ENCODE peak calls at places on chromosomes 3 and 15, in seven cellular contexts. N, C, X, Z, E, K and J are unnamed samples.
A peak's percentile ranks its signal among the peaks of the same experiment; 100 is the strongest.

GRCh38 chr3:105518806-105519418 is 152.2 kb downstream of the ALCAM start:
- DNase-seq in N (no peak), C (peak; percentile 50), X (no peak), Z (peak; percentile 36), E (no peak), K (peak; percentile 81), J (peak; percentile 80)

GRCh38 chr3:8095724-8096123 is 405.9 kb upstream of the LMCD1 start:
- DNase-seq in N (no peak), C (no peak), X (no peak), Z (no peak), E (no peak), K (no peak), J (no peak)

GRCh38 chr3:191378142-191378541 is 47.8 kb upstream of the UTS2B start:
- DNase-seq in N (no peak), C (no peak), X (no peak), Z (no peak), E (no peak), K (no peak), J (no peak)

GRCh38 chr3:27976933-27977332 is 254.8 kb upstream of the EOMES start:
- DNase-seq in N (no peak), C (peak; percentile 91), X (no peak), Z (no peak), E (no peak), K (peak; percentile 35), J (peak; percentile 14)

GRCh38 chr3:109731639-109732473 is 394.5 kb upstream of the DPPA4 start:
- DNase-seq in N (no peak), C (peak; percentile 39), X (no peak), Z (peak; percentile 40), E (peak; percentile 57), K (peak; percentile 87), J (peak; percentile 56)

GRCh38 chr3:100002599-100003350 is 111.5 kb downstream of the FILIP1L start:
- DNase-seq in N (no peak), C (peak; percentile 56), X (no peak), Z (no peak), E (no peak), K (peak; percentile 86), J (no peak)

GRCh38 chr3:191236635-191237034 is 37.6 kb downstream of the OSTN start:
- DNase-seq in N (no peak), C (no peak), X (no peak), Z (no peak), E (no peak), K (peak; percentile 36), J (no peak)

GRCh38 chr3:194132465-194133358 is 3.2 kb upstream of the HES1 start:
- DNase-seq in N (no peak), C (no peak), X (no peak), Z (peak; percentile 35), E (no peak), K (no peak), J (no peak)

GRCh38 chr15:65365229-65365628 is 12.6 kb downstream of the IGDCC3 start:
- DNase-seq in N (peak; percentile 32), C (no peak), X (no peak), Z (no peak), E (no peak), K (peak; percentile 27), J (no peak)

GRCh38 chr3:16338124-16338523 is 73.1 kb downstream of the OXNAD1 start:
- DNase-seq in N (no peak), C (peak; percentile 74), X (no peak), Z (no peak), E (no peak), K (peak; percentile 30), J (peak; percentile 71)

GRCh38 chr3:87367752-87368151 is 91.4 kb upstream of the POU1F1 start:
- DNase-seq in N (no peak), C (no peak), X (no peak), Z (no peak), E (no peak), K (no peak), J (no peak)

GRCh38 chr15:64842099-64842940 is 605 bp downstream of the PLEKHO2 start:
- DNase-seq in N (no peak), C (peak; percentile 25), X (peak; percentile 50), Z (no peak), E (peak; percentile 65), K (peak; percentile 39), J (peak; percentile 42)

GRCh38 chr3:139134678-139135372 is 90.1 kb upstream of the PRR23C start:
- DNase-seq in N (no peak), C (peak; percentile 56), X (no peak), Z (no peak), E (no peak), K (no peak), J (no peak)

GRCh38 chr3:38649500-38650247 is at the start of gene SCN5A:
- DNase-seq in N (peak; percentile 80), C (no peak), X (peak; percentile 88), Z (no peak), E (peak; percentile 51), K (no peak), J (peak; percentile 31)

GRCh38 chr3:52295809-52296208 is 8.2 kb downstream of the GLYCTK start:
- DNase-seq in N (no peak), C (no peak), X (peak; percentile 5), Z (no peak), E (no peak), K (no peak), J (no peak)

GRCh38 chr3:149471991-149472390 is 2.5 kb upstream of the TM4SF4 start:
- DNase-seq in N (no peak), C (no peak), X (no peak), Z (no peak), E (no peak), K (peak; percentile 18), J (no peak)

GRCh38 chr3:22360977-22361376 is 610.0 kb upstream of the ZNF385D start:
- DNase-seq in N (no peak), C (no peak), X (no peak), Z (no peak), E (no peak), K (peak; percentile 72), J (no peak)

GRCh38 chr3:156681003-156681402 is 6.6 kb downstream of the TIPARP start:
- DNase-seq in N (no peak), C (peak; percentile 77), X (no peak), Z (peak; percentile 43), E (no peak), K (peak; percentile 97), J (peak; percentile 77)

GRCh38 chr3:78258798-78259197 is 1218.9 kb downstream of the ROBO2 start:
- DNase-seq in N (no peak), C (no peak), X (no peak), Z (no peak), E (no peak), K (peak; percentile 85), J (no peak)

GRCh38 chr15:74616020-74616939 is 644 bp downstream of the CLK3 start:
- DNase-seq in N (peak; percentile 93), C (peak; percentile 94), X (peak; percentile 87), Z (no peak), E (peak; percentile 87), K (peak; percentile 69), J (peak; percentile 69)

GRCh38 chr15:70761046-70761445 is 2.3 kb downstream of the UACA start:
- DNase-seq in N (no peak), C (no peak), X (no peak), Z (no peak), E (no peak), K (peak; percentile 59), J (no peak)
- H3K4me3 ChIP-seq in N (no peak overlapping the region), C (no peak overlapping the region), X (no peak overlapping the region), Z (no peak overlapping the region), E (no peak overlapping the region), K (peak overlapping the region; percentile 92), J (no peak overlapping the region)

GRCh38 chr3:122019493-122019892 is 2.6 kb downstream of the ILDR1 start:
- DNase-seq in N (no peak), C (no peak), X (no peak), Z (no peak), E (no peak), K (no peak), J (peak; percentile 58)

GRCh38 chr3:122023335-122023734 is 1.3 kb upstream of the ILDR1 start:
- DNase-seq in N (no peak), C (peak; percentile 7), X (no peak), Z (no peak), E (no peak), K (no peak), J (no peak)

GRCh38 chr3:122024800-122025199 is 2.8 kb upstream of the ILDR1 start:
- DNase-seq in N (no peak), C (no peak), X (no peak), Z (no peak), E (no peak), K (no peak), J (no peak)

GRCh38 chr3:122021037-122021436 is 1.0 kb downstream of the ILDR1 start:
- DNase-seq in N (no peak), C (no peak), X (no peak), Z (no peak), E (no peak), K (no peak), J (no peak)

DNA sequence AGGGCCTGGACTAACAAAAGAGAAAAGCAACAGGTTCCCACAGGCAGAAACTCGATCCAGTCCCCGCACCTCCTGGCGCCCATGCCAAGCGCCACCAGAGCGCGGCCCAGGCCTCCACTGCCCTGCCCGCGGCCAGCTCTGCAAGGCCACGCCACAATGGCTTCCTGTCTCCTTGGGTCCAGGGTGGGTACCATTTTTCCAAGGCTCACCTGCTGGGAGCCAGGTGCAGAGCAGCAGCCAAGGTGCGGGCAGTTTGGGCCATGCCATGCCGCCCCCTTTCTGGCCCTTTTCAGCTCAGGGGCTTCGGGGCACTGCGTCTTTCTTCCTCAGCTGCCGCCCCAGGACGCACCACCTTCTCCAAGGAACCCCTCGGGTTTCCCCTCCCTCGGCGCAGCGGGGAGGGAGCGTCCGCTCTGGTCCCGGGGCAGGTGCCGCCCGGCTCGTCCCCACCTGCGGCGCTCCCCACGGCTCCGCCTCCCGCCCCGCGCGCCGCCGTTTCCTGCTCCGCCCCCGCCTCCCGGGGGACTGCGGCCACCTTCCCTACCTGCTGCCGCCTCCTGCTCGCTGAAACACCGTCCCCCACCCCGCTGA is at the start of gene ILDR1:
- DNase-seq in N (no peak), C (no peak), X (peak; percentile 90), Z (no peak), E (peak; percentile 71), K (no peak), J (peak; percentile 72)
- H3K4me3 ChIP-seq in N (no peak within 1 kb of the TSS), C (no peak within 1 kb of the TSS), X (peak within 1 kb of the TSS; percentile 18), Z (peak within 1 kb of the TSS; percentile 29), E (peak within 1 kb of the TSS; percentile 47), K (no peak within 1 kb of the TSS), J (peak within 1 kb of the TSS; percentile 54)

GRCh38 chr3:69739204-69740102 is at the start of gene MITF:
- DNase-seq in N (peak; percentile 97), C (peak; percentile 92), X (peak; percentile 95), Z (peak; percentile 85), E (peak; percentile 92), K (peak; percentile 94), J (peak; percentile 88)

GRCh38 chr3:69740103-69741021 is 1.1 kb downstream of the MITF start:
- DNase-seq in N (no peak), C (no peak), X (peak; percentile 89), Z (no peak), E (peak; percentile 82), K (no peak), J (peak; percentile 11)

GRCh38 chr3:69738859-69739203 is 433 bp upstream of the MITF start:
- DNase-seq in N (no peak), C (no peak), X (no peak), Z (no peak), E (no peak), K (no peak), J (no peak)

GRCh38 chr3:69743975-69744374 is 4.7 kb downstream of the MITF start:
- DNase-seq in N (no peak), C (no peak), X (no peak), Z (no peak), E (no peak), K (no peak), J (no peak)

GRCh38 chr3:69741057-69741830 is 2.0 kb downstream of the MITF start:
- DNase-seq in N (no peak), C (no peak), X (no peak), Z (no peak), E (no peak), K (no peak), J (no peak)
- H3K4me3 ChIP-seq in N (no peak overlapping the region), C (no peak overlapping the region), X (peak overlapping the region; percentile 89), Z (no peak overlapping the region), E (peak overlapping the region; percentile 85), K (no peak overlapping the region), J (no peak overlapping the region)

GRCh38 chr3:197975311-197975710 is 15.3 kb downstream of the LMLN start:
- DNase-seq in N (no peak), C (no peak), X (no peak), Z (no peak), E (no peak), K (no peak), J (no peak)
- H3K4me3 ChIP-seq in N (no peak overlapping the region), C (no peak overlapping the region), X (no peak overlapping the region), Z (no peak overlapping the region), E (no peak overlapping the region), K (no peak overlapping the region), J (no peak overlapping the region)